ENCODE peak calls at places on chromosomes 16 and 17, in nine cellular contexts. L is anterior cingulate cortex; V is activated T-helper 1 cell treated with anti-CD3 and anti-CD28 coated beads, Interleukin-2, amount 50 U/mL, for 16 hours; R is Calu3; B is thoracic aorta; I is stimulated activated CD4-positive, alpha-beta T cell treated with anti-CD3 and anti-CD28 coated beads, Interleukin-12 subunit alpha, Interleukin-12 subunit beta, amount 100 ng/mL, for 4 hours; Z is HFFc6; U is suprapubic skin; J is endothelial cell. A is an unnamed sample.

GRCh38 chr16:82888616-82889015 is 261.8 kb downstream of the CDH13 start:
- DNase-seq in L (no peak), V (no peak), R (no peak), B (no peak), I (no peak), Z (peak), U (no peak), J (no peak), A (peak)

GRCh38 chr17:73182616-73183310 is 10.1 kb upstream of the COG1 start:
- DNase-seq in L (no peak), V (no peak), R (no peak), B (no peak), I (no peak), Z (no peak), U (no peak), J (no peak), A (no peak)

GRCh38 chr16:73147958-73148357 is 100.0 kb upstream of the ZFHX3 start:
- DNase-seq in L (no peak), V (no peak), R (no peak), B (no peak), I (no peak), Z (no peak), U (no peak), J (no peak), A (no peak)

GRCh38 chr17:10857976-10858375 is 20.1 kb upstream of the PIRT start:
- DNase-seq in L (no peak), V (no peak), R (no peak), B (no peak), I (no peak), Z (no peak), U (no peak), J (no peak), A (peak)

GRCh38 chr17:29111816-29112499 is 68.2 kb downstream of the MYO18A start:
- DNase-seq in L (peak), V (peak), R (peak), B (no peak), I (peak), Z (peak), U (peak), J (peak), A (peak)

GRCh38 chr17:12545877-12546513 is 119.7 kb upstream of the MYOCD start:
- DNase-seq in L (no peak), V (no peak), R (peak), B (no peak), I (no peak), Z (peak), U (no peak), J (peak), A (no peak)

GRCh38 chr16:82181456-82182185 is 11.6 kb upstream of the MPHOSPH6 start:
- DNase-seq in L (no peak), V (no peak), R (no peak), B (no peak), I (no peak), Z (no peak), U (no peak), J (no peak), A (no peak)

GRCh38 chr17:20289984-20290383 is 177.4 kb downstream of the LGALS9B start:
- DNase-seq in L (no peak), V (no peak), R (no peak), B (no peak), I (no peak), Z (no peak), U (no peak), J (no peak), A (no peak)

GRCh38 chr17:68512967-68513474 is 791 bp downstream of the PRKAR1A start:
- DNase-seq in L (no peak), V (no peak), R (peak), B (no peak), I (no peak), Z (peak), U (no peak), J (no peak), A (peak)

GRCh38 chr17:69012895-69013805 is 47.6 kb downstream of the ABCA9 start:
- DNase-seq in L (no peak), V (no peak), R (no peak), B (no peak), I (no peak), Z (no peak), U (no peak), J (no peak), A (no peak)

GRCh38 chr17:8630227-8630801 is at the start of gene MYH10:
- DNase-seq in L (no peak), V (no peak), R (no peak), B (no peak), I (no peak), Z (no peak), U (peak), J (no peak), A (no peak)

GRCh38 chr16:88566158-88566557 is 4.0 kb upstream of the ZC3H18 start:
- DNase-seq in L (no peak), V (no peak), R (peak), B (no peak), I (peak), Z (peak), U (no peak), J (no peak), A (no peak)

GRCh38 chr16:68065716-68066305 is 19.4 kb upstream of the NFATC3 start:
- DNase-seq in L (no peak), V (no peak), R (no peak), B (no peak), I (no peak), Z (peak), U (peak), J (no peak), A (no peak)

GRCh38 chr17:68777243-68777855 is 176.2 kb upstream of the FAM20A start:
- DNase-seq in L (peak), V (no peak), R (peak), B (no peak), I (no peak), Z (peak), U (no peak), J (peak), A (peak)

A was measured in foreskin melanocyte.